ENCODE peak calls at places on chromosome X, in seven cellular contexts. K is transverse colon, D is HepG2, I is suprapubic skin, V is ovary, B is SK-N-SH, T is A549. R is an unnamed sample.

GRCh38 chrX:43958529-43958928 is 14.7 kb downstream of the NDP start:
- DNase-seq in K (peak; percentile 12), D (peak; percentile 72), V (peak; percentile 30), T (peak; percentile 85), B (peak; percentile 64), I (no peak), R (no peak)

GRCh38 chrX:149372861-149373260 is 132.2 kb downstream of the IDS start:
- DNase-seq in K (no peak), V (no peak), D (no peak), I (no peak), B (no peak), T (no peak), R (no peak)

GRCh38 chrX:43225626-43226328 is 430.3 kb upstream of the MAOA start:
- DNase-seq in D (peak; percentile 71), I (no peak), T (peak; percentile 4), V (no peak), B (no peak), K (no peak), R (no peak)

GRCh38 chrX:1463581-1464281 is 11.0 kb upstream of the ASMTL start:
- DNase-seq in I (peak; percentile 30), V (no peak), B (no peak), K (no peak), D (no peak), T (no peak), R (no peak)

GRCh38 chrX:46444011-46444410 is 101.2 kb downstream of the ZNF674 start:
- DNase-seq in K (no peak), B (no peak), V (no peak), T (peak; percentile 34), D (peak; percentile 40), I (no peak), R (no peak)

GRCh38 chrX:129360175-129360574 is 163.1 kb downstream of the SMARCA1 start:
- DNase-seq in I (no peak), D (peak; percentile 61), B (peak; percentile 20), T (peak; percentile 60), K (peak; percentile 29), V (no peak), R (peak; percentile 23)

GRCh38 chrX:30597258-30598012 is 19.9 kb upstream of the TASL start:
- DNase-seq in T (no peak), K (no peak), B (no peak), D (no peak), V (no peak), I (no peak), R (no peak)

GRCh38 chrX:21481761-21482160 is 107.5 kb downstream of the CNKSR2 start:
- DNase-seq in V (no peak), B (no peak), D (no peak), K (no peak), T (no peak), I (no peak), R (no peak)

GRCh38 chrX:47180346-47180745 is 13.3 kb upstream of the UBA1 start:
- DNase-seq in V (no peak), I (peak; percentile 20), B (no peak), T (no peak), K (no peak), D (no peak), R (no peak)

GRCh38 chrX:103540145-103540544 is 20.9 kb upstream of the RAB40A start:
- DNase-seq in V (no peak), D (no peak), T (no peak), B (no peak), I (no peak), K (no peak), R (no peak)

GRCh38 chrX:15451913-15452312 is 41.2 kb downstream of the PIR start:
- DNase-seq in V (peak; percentile 36), B (no peak), K (no peak), I (no peak), T (no peak), D (no peak), R (no peak)

GRCh38 chrX:3351287-3351686 is 4.8 kb upstream of the MXRA5 start:
- DNase-seq in I (no peak), K (no peak), T (no peak), B (no peak), D (no peak), V (no peak), R (no peak)

GRCh38 chrX:125846251-125846650 is 319.8 kb downstream of the DCAF12L2 start:
- DNase-seq in T (no peak), D (no peak), V (no peak), I (no peak), K (no peak), B (no peak), R (no peak)

GRCh38 chrX:18810416-18810815 is 103.0 kb downstream of the PPEF1 start:
- DNase-seq in K (no peak), I (no peak), V (no peak), D (no peak), T (no peak), B (no peak), R (no peak)

GRCh38 chrX:1592863-1593201 is 1.4 kb downstream of the AKAP17A start:
- DNase-seq in T (no peak), I (no peak), B (peak; percentile 44), D (no peak), K (no peak), V (peak; percentile 66), R (no peak)

GRCh38 chrX:107226766-107227165 is 20.4 kb downstream of the DNAAF6 start:
- DNase-seq in T (no peak), V (no peak), D (no peak), K (no peak), I (no peak), B (peak; percentile 40), R (no peak)

GRCh38 chrX:72020788-72021187 is 110.1 kb downstream of the NHSL2 start:
- DNase-seq in B (no peak), I (no peak), K (no peak), V (no peak), T (no peak), D (no peak), R (no peak)

GRCh38 chrX:72016881-72017783 is 106.5 kb downstream of the NHSL2 start:
- DNase-seq in V (no peak), D (no peak), I (no peak), K (no peak), B (no peak), T (no peak), R (no peak)

GRCh38 chrX:72020204-72020603 is 109.6 kb downstream of the NHSL2 start:
- DNase-seq in V (peak; percentile 48), T (no peak), I (no peak), D (no peak), K (no peak), B (no peak), R (no peak)

GRCh38 chrX:72019487-72019886 is 108.8 kb downstream of the NHSL2 start:
- DNase-seq in D (no peak), T (no peak), V (no peak), B (no peak), I (no peak), K (no peak), R (no peak)

DNA sequence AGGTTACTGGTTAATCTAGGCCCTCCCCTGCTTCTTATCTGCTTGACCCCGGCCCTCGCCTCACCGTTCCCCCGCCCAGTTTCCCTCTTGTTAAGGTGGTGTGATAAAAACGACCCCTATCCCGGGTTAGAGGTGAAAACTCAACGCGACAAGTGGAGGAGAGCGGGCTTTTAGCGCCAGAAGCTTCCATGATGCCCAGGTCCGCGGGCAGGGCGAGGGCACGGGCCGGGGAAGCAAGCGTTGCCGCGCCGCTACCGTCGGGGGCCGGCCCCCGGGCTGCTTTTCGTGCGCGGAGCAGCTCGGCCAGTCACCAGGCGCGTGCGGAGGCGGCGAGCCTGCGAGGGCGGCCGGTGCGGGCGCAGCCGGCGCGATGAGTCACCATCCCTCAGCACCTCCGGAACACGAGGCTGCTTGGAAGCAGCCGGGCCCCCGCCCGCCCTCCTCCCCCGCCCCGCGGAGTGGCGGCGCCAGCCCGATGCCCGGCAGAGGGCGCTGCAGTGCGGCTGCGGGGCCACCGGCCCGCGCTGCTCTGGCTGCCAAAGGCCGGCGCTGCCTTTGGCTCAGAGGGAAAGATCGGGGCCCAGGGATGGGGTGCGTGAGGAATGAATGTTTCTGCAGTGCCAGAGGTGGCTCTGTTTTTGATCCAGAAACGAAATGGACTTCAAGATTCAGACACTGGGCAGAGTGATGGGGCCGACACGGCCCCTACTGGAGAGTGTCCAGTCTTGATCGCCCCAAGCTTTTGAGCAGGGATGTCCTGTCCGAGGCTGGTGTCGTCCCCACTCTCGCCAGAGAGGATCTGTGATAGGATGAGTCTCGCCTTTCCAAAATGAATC is 107.8 kb downstream of the NHSL2 start:
- DNase-seq in I (peak; percentile 85), B (peak; percentile 97), T (peak; percentile 84), V (peak; percentile 87), K (peak; percentile 84), D (peak; percentile 47), R (peak; percentile 91)
- H3K4me3 ChIP-seq in I (peak overlapping the region; percentile 35), B (no peak overlapping the region), T (peak overlapping the region; percentile 33), V (no peak overlapping the region), K (no peak overlapping the region), D (no peak overlapping the region), R (no peak overlapping the region)

GRCh38 chrX:39576081-39576701 is 521.6 kb downstream of the BCOR start:
- DNase-seq in B (peak; percentile 57), K (no peak), D (no peak), I (no peak), V (no peak), T (no peak), R (peak; percentile 55)

GRCh38 chrX:39577976-39578962 is 519.5 kb downstream of the BCOR start:
- DNase-seq in V (peak; percentile 37), D (no peak), B (no peak), K (peak; percentile 41), I (no peak), T (no peak), R (no peak)

GRCh38 chrX:39577206-39577605 is 520.6 kb downstream of the BCOR start:
- DNase-seq in V (no peak), B (no peak), D (no peak), I (no peak), K (no peak), T (no peak), R (no peak)

GRCh38 chrX:39580043-39580442 is 517.7 kb downstream of the BCOR start:
- DNase-seq in K (no peak), T (no peak), I (no peak), V (no peak), B (no peak), D (no peak), R (no peak)

GRCh38 chrX:39582091-39582490 is 515.7 kb downstream of the BCOR start:
- DNase-seq in V (no peak), T (peak; percentile 11), D (no peak), K (no peak), I (no peak), B (no peak), R (peak; percentile 34)
- H3K9me3 ChIP-seq in V (no peaks in the 10 kb centered on the region), T (no peaks in the 10 kb centered on the region), D (no peaks in the 10 kb centered on the region), K (no peaks in the 10 kb centered on the region), I (no peaks in the 10 kb centered on the region), B (no peaks in the 10 kb centered on the region), R (no peaks in the 10 kb centered on the region)

GRCh38 chrX:76827672-76828071 is 400.2 kb downstream of the MAGEE1 start:
- DNase-seq in D (no peak), V (no peak), K (no peak), T (no peak), B (no peak), I (no peak), R (no peak)
- TF ChIP-seq EP300 in D (no peak), V (no peak), K (no peak), T (no peak), B (no peak), I (no peak), R (no peak)

GRCh38 chrX:136839196-136839595 is 41.3 kb downstream of the RBMX start:
- DNase-seq in K (no peak), B (no peak), I (no peak), D (no peak), V (no peak), T (no peak), R (no peak)

DNA sequence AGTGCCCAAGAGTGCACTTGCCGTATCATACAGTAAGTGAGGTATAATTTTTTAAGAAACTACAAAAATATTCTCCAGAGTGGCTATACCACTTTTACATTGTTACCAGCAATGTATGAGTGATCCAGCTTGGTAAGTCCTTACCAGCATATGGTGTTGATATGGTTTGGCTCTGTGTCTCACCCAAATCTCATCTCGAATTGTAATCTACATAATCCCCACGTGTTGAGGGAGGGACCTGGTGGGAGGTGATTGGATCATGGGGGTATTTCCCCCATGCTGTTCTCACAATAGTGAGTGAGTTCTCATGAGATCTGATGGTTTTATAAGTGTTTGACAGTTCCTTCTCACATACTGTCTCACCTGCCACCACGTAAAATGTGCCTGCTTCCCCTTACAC is 44.8 kb downstream of the RBMX start:
- DNase-seq in D (no peak), I (no peak), K (no peak), T (no peak), V (no peak), B (no peak), R (no peak)
- H3K4me3 ChIP-seq in D (no peak overlapping the region), I (no peak overlapping the region), K (no peak overlapping the region), T (no peak overlapping the region), V (no peak overlapping the region), B (no peak overlapping the region), R (no peak overlapping the region)

R was measured in upper lobe of left lung.